ENCODE peak calls at places on chromosomes 6 and 20, in nine cellular contexts. One of them, this sample, is unnamed.

GRCh38 chr20:62780696-62781095 is 15.6 kb upstream of the MRGBP start:
- DNase-seq in fibroblast of lung: no peak
- DNase-seq in astrocyte: no peak
- DNase-seq in K562: no peak
- DNase-seq in endothelial cell of umbilical vein: no peak
- DNase-seq in IMR-90: no peak
- DNase-seq in HCT116: no peak
- DNase-seq in PC-3: no peak
- DNase-seq in HepG2: no peak
- DNase-seq in this sample: no peak

GRCh38 chr6:152635949-152636674 is 1.1 kb downstream of the SYNE1 start:
- DNase-seq in fibroblast of lung: peak; percentile 40
- DNase-seq in astrocyte: peak; percentile 15
- DNase-seq in K562: no peak
- DNase-seq in endothelial cell of umbilical vein: peak; percentile 10
- DNase-seq in IMR-90: peak; percentile 51
- DNase-seq in HCT116: no peak
- DNase-seq in PC-3: no peak
- DNase-seq in HepG2: no peak
- DNase-seq in this sample: peak; percentile 18

GRCh38 chr6:37033819-37034790 is 28.6 kb downstream of the FGD2 start:
- DNase-seq in fibroblast of lung: no peak
- DNase-seq in astrocyte: no peak
- DNase-seq in K562: no peak
- DNase-seq in endothelial cell of umbilical vein: no peak
- DNase-seq in IMR-90: no peak
- DNase-seq in HCT116: no peak
- DNase-seq in PC-3: no peak
- DNase-seq in HepG2: no peak
- DNase-seq in this sample: no peak

GRCh38 chr6:125748534-125749111 is 809 bp upstream of the HEY2 start:
- DNase-seq in fibroblast of lung: peak; percentile 20
- DNase-seq in astrocyte: no peak
- DNase-seq in K562: no peak
- DNase-seq in endothelial cell of umbilical vein: peak; percentile 35
- DNase-seq in IMR-90: peak; percentile 10
- DNase-seq in HCT116: no peak
- DNase-seq in PC-3: peak; percentile 11
- DNase-seq in HepG2: peak; percentile 12
- DNase-seq in this sample: peak; percentile 21

GRCh38 chr6:56714982-56715456 is 72.3 kb upstream of the DST start:
- DNase-seq in fibroblast of lung: peak; percentile 93
- DNase-seq in astrocyte: peak; percentile 88
- DNase-seq in K562: no peak
- DNase-seq in endothelial cell of umbilical vein: peak; percentile 95
- DNase-seq in IMR-90: peak; percentile 92
- DNase-seq in HCT116: peak; percentile 96
- DNase-seq in PC-3: peak; percentile 94
- DNase-seq in HepG2: peak; percentile 81
- DNase-seq in this sample: no peak

GRCh38 chr20:38114353-38114791 is 50.7 kb downstream of the TGM2 start:
- DNase-seq in fibroblast of lung: peak; percentile 81
- DNase-seq in astrocyte: peak; percentile 70
- DNase-seq in K562: peak; percentile 65
- DNase-seq in endothelial cell of umbilical vein: no peak
- DNase-seq in IMR-90: peak; percentile 67
- DNase-seq in HCT116: no peak
- DNase-seq in PC-3: peak; percentile 38
- DNase-seq in HepG2: no peak
- DNase-seq in this sample: no peak

GRCh38 chr20:41538810-41539596 is 79.2 kb downstream of the CHD6 start:
- DNase-seq in fibroblast of lung: no peak
- DNase-seq in astrocyte: no peak
- DNase-seq in K562: peak; percentile 83
- DNase-seq in endothelial cell of umbilical vein: no peak
- DNase-seq in IMR-90: no peak
- DNase-seq in HCT116: no peak
- DNase-seq in PC-3: no peak
- DNase-seq in HepG2: peak; percentile 96
- DNase-seq in this sample: no peak

GRCh38 chr6:2947424-2947823 is 23.9 kb downstream of the SERPINB6 start:
- DNase-seq in fibroblast of lung: no peak
- DNase-seq in astrocyte: no peak
- DNase-seq in K562: no peak
- DNase-seq in endothelial cell of umbilical vein: no peak
- DNase-seq in IMR-90: no peak
- DNase-seq in HCT116: no peak
- DNase-seq in PC-3: no peak
- DNase-seq in HepG2: no peak
- DNase-seq in this sample: peak; percentile 7

GRCh38 chr6:24864345-24864744 is 65.6 kb upstream of the ARMH2 start:
- DNase-seq in fibroblast of lung: peak; percentile 50
- DNase-seq in astrocyte: peak; percentile 35
- DNase-seq in K562: no peak
- DNase-seq in endothelial cell of umbilical vein: no peak
- DNase-seq in IMR-90: peak; percentile 85
- DNase-seq in HCT116: no peak
- DNase-seq in PC-3: peak; percentile 29
- DNase-seq in HepG2: no peak
- DNase-seq in this sample: no peak

GRCh38 chr6:151807513-151808330 is at the start of gene ESR1:
- DNase-seq in fibroblast of lung: no peak
- DNase-seq in astrocyte: no peak
- DNase-seq in K562: no peak
- DNase-seq in endothelial cell of umbilical vein: peak; percentile 20
- DNase-seq in IMR-90: no peak
- DNase-seq in HCT116: no peak
- DNase-seq in PC-3: peak; percentile 46
- DNase-seq in HepG2: no peak
- DNase-seq in this sample: no peak

GRCh38 chr6:110703906-110704594 is 111.2 kb downstream of the CDK19 start:
- DNase-seq in fibroblast of lung: no peak
- DNase-seq in astrocyte: no peak
- DNase-seq in K562: no peak
- DNase-seq in endothelial cell of umbilical vein: no peak
- DNase-seq in IMR-90: no peak
- DNase-seq in HCT116: no peak
- DNase-seq in PC-3: peak; percentile 23
- DNase-seq in HepG2: peak; percentile 90
- DNase-seq in this sample: no peak

GRCh38 chr6:26251354-26252081 is 113.5 kb upstream of the BTN3A2 start:
- DNase-seq in fibroblast of lung: peak; percentile 94
- DNase-seq in astrocyte: peak; percentile 92
- DNase-seq in K562: peak; percentile 78
- DNase-seq in endothelial cell of umbilical vein: peak; percentile 83
- DNase-seq in IMR-90: peak; percentile 95
- DNase-seq in HCT116: no peak
- DNase-seq in PC-3: peak; percentile 78
- DNase-seq in HepG2: no peak
- DNase-seq in this sample: peak; percentile 84

GRCh38 chr20:52974155-52974554 is 2.0 kb downstream of the TSHZ2 start:
- DNase-seq in fibroblast of lung: peak; percentile 58
- DNase-seq in astrocyte: peak; percentile 54
- DNase-seq in K562: no peak
- DNase-seq in endothelial cell of umbilical vein: no peak
- DNase-seq in IMR-90: no peak
- DNase-seq in HCT116: no peak
- DNase-seq in PC-3: no peak
- DNase-seq in HepG2: no peak
- DNase-seq in this sample: no peak

GRCh38 chr20:48295445-48295903 is 510.2 kb upstream of the SULF2 start:
- DNase-seq in fibroblast of lung: peak; percentile 98
- DNase-seq in astrocyte: peak; percentile 98
- DNase-seq in K562: no peak
- DNase-seq in endothelial cell of umbilical vein: peak; percentile 95
- DNase-seq in IMR-90: peak; percentile 94
- DNase-seq in HCT116: peak; percentile 79
- DNase-seq in PC-3: peak; percentile 98
- DNase-seq in HepG2: peak; percentile 94
- DNase-seq in this sample: no peak

GRCh38 chr20:29878281-29878741 is 1379.2 kb upstream of the DEFB115 start:
- DNase-seq in fibroblast of lung: no peak
- DNase-seq in astrocyte: no peak
- DNase-seq in K562: peak; percentile 27
- DNase-seq in endothelial cell of umbilical vein: no peak
- DNase-seq in IMR-90: no peak
- DNase-seq in HCT116: no peak
- DNase-seq in PC-3: peak; percentile 19
- DNase-seq in HepG2: peak; percentile 54
- DNase-seq in this sample: no peak

GRCh38 chr6:30446259-30446658 is 43.0 kb upstream of the HLA-E start:
- DNase-seq in fibroblast of lung: no peak
- DNase-seq in astrocyte: no peak
- DNase-seq in K562: no peak
- DNase-seq in endothelial cell of umbilical vein: no peak
- DNase-seq in IMR-90: no peak
- DNase-seq in HCT116: no peak
- DNase-seq in PC-3: no peak
- DNase-seq in HepG2: no peak
- DNase-seq in this sample: no peak

GRCh38 chr6:30443657-30444450 is 45.5 kb upstream of the HLA-E start:
- DNase-seq in fibroblast of lung: peak; percentile 30
- DNase-seq in astrocyte: peak; percentile 8
- DNase-seq in K562: no peak
- DNase-seq in endothelial cell of umbilical vein: no peak
- DNase-seq in IMR-90: peak; percentile 14
- DNase-seq in HCT116: no peak
- DNase-seq in PC-3: no peak
- DNase-seq in HepG2: no peak
- DNase-seq in this sample: no peak

GRCh38 chr6:30444451-30444742 is 44.9 kb upstream of the HLA-E start:
- DNase-seq in fibroblast of lung: no peak
- DNase-seq in astrocyte: no peak
- DNase-seq in K562: no peak
- DNase-seq in endothelial cell of umbilical vein: no peak
- DNase-seq in IMR-90: no peak
- DNase-seq in HCT116: no peak
- DNase-seq in PC-3: no peak
- DNase-seq in HepG2: no peak
- DNase-seq in this sample: no peak

GRCh38 chr6:30450548-30450907 is 38.8 kb upstream of the HLA-E start:
- DNase-seq in fibroblast of lung: no peak
- DNase-seq in astrocyte: no peak
- DNase-seq in K562: no peak
- DNase-seq in endothelial cell of umbilical vein: no peak
- DNase-seq in IMR-90: no peak
- DNase-seq in HCT116: no peak
- DNase-seq in PC-3: no peak
- DNase-seq in HepG2: no peak
- DNase-seq in this sample: no peak

GRCh38 chr6:30447237-30447636 is 42.1 kb upstream of the HLA-E start:
- DNase-seq in fibroblast of lung: no peak
- DNase-seq in astrocyte: no peak
- DNase-seq in K562: no peak
- DNase-seq in endothelial cell of umbilical vein: peak; percentile 26
- DNase-seq in IMR-90: peak; percentile 8
- DNase-seq in HCT116: peak; percentile 36
- DNase-seq in PC-3: peak; percentile 67
- DNase-seq in HepG2: peak; percentile 47
- DNase-seq in this sample: no peak
- TF ChIP-seq CTCF in fibroblast of lung: no peak
- TF ChIP-seq CTCF in astrocyte: no peak
- TF ChIP-seq CTCF in K562: peak; percentile 14
- TF ChIP-seq CTCF in endothelial cell of umbilical vein: peak; percentile 15
- TF ChIP-seq CTCF in IMR-90: peak; percentile 7
- TF ChIP-seq CTCF in HCT116: peak; percentile 53
- TF ChIP-seq CTCF in PC-3: peak; percentile 49
- TF ChIP-seq CTCF in HepG2: peak; percentile 45
- TF ChIP-seq CTCF in this sample: no peak

DNA sequence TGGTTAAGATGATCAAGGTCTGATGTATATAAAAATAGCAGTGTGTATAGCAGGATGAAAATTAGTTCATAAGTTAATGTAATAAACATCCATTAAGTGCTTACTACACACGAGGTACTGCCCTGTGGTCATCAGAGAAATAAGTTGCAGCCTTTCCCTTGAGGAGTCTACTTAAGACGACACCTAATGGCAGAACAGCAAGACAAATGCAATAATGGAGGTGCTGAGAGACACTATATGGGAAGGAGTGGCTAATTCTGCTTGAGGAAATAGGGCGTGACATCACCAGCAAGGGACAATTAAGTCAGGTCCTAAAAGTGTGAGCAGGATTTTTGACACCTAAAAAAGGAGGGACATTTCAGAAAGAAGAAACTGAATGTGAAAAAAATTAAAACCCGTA is 75.2 kb downstream of the BACH2 start:
- DNase-seq in fibroblast of lung: no peak
- DNase-seq in astrocyte: no peak
- DNase-seq in K562: no peak
- DNase-seq in endothelial cell of umbilical vein: no peak
- DNase-seq in IMR-90: no peak
- DNase-seq in HCT116: no peak
- DNase-seq in PC-3: no peak
- DNase-seq in HepG2: no peak
- DNase-seq in this sample: no peak
- H3K9ac ChIP-seq in fibroblast of lung: no peak overlapping the region
- H3K9ac ChIP-seq in astrocyte: no peak overlapping the region
- H3K9ac ChIP-seq in K562: no peak overlapping the region
- H3K9ac ChIP-seq in endothelial cell of umbilical vein: no peak overlapping the region
- H3K9ac ChIP-seq in IMR-90: no peak overlapping the region
- H3K9ac ChIP-seq in HCT116: no peak overlapping the region
- H3K9ac ChIP-seq in PC-3: no peak overlapping the region
- H3K9ac ChIP-seq in HepG2: no peak overlapping the region
- H3K9ac ChIP-seq in this sample: no peak overlapping the region

DNA sequence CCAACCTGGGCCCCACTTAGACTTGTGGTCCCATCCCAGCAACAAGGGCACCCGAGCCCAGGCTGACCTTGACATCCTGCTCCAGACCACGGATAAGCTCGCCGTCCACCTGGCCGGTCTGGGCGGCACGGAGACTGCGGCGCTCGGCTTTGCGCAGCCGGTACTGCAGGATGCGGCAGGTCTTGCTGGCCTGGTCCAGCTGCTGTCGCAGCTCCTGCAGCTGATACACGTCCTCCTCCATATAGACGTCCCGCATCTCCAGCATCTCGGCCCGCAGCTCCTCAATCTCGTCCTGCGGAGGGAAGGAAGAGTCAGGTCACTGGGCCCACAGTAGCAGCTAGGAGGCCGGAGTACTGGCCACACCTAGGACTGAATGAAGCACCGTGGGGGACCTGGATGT is 36.8 kb upstream of the TLDC2 start:
- DNase-seq in fibroblast of lung: no peak
- DNase-seq in astrocyte: no peak
- DNase-seq in K562: no peak
- DNase-seq in endothelial cell of umbilical vein: no peak
- DNase-seq in IMR-90: no peak
- DNase-seq in HCT116: no peak
- DNase-seq in PC-3: no peak
- DNase-seq in HepG2: no peak
- DNase-seq in this sample: no peak
- H3K4me1 ChIP-seq in fibroblast of lung: peaks cover 29% of the 10 kb centered on the region
- H3K4me1 ChIP-seq in astrocyte: peaks cover 25% of the 10 kb centered on the region
- H3K4me1 ChIP-seq in K562: peaks cover 38% of the 10 kb centered on the region
- H3K4me1 ChIP-seq in endothelial cell of umbilical vein: peaks cover 22% of the 10 kb centered on the region
- H3K4me1 ChIP-seq in IMR-90: peaks cover 22% of the 10 kb centered on the region
- H3K4me1 ChIP-seq in HCT116: peaks cover 29% of the 10 kb centered on the region
- H3K4me1 ChIP-seq in PC-3: peaks cover 18% of the 10 kb centered on the region
- H3K4me1 ChIP-seq in HepG2: peaks cover 6% of the 10 kb centered on the region
- H3K4me1 ChIP-seq in this sample: peaks cover 14% of the 10 kb centered on the region

DNA sequence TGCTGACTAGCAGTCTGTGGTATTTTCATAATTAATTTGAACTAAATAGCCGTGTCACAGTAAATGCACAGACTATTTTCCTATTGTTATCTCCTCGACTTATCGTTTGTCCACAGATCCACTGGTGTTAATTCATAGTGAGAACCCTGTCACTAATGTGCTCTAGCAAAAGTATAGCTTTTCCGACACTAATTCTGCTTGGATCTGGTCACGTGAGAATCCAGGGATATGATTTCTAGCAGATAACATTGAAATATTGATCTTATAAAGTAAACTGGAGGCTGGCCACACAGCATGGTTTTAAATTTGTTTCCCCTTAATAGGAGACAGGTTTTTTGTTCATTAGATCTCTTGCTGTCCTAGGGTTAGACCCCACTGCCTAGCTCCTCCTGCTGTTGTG is 340.6 kb upstream of the SASH1 start:
- DNase-seq in fibroblast of lung: no peak
- DNase-seq in astrocyte: no peak
- DNase-seq in K562: no peak
- DNase-seq in endothelial cell of umbilical vein: no peak
- DNase-seq in IMR-90: no peak
- DNase-seq in HCT116: no peak
- DNase-seq in PC-3: no peak
- DNase-seq in HepG2: no peak
- DNase-seq in this sample: no peak
- TF ChIP-seq CTCF in fibroblast of lung: no peak
- TF ChIP-seq CTCF in astrocyte: no peak
- TF ChIP-seq CTCF in K562: no peak
- TF ChIP-seq CTCF in endothelial cell of umbilical vein: no peak
- TF ChIP-seq CTCF in IMR-90: no peak
- TF ChIP-seq CTCF in HCT116: no peak
- TF ChIP-seq CTCF in PC-3: no peak
- TF ChIP-seq CTCF in HepG2: no peak
- TF ChIP-seq CTCF in this sample: no peak

This sample was measured in colonic mucosa.